ENCODE peak calls at places on chromosomes 2 and 18, in nine cellular contexts. C, T, H, V, Q, M, S, J and B are unnamed samples.

GRCh38 chr2:48852938-48853337 is 97.4 kb upstream of the LHCGR start:
- DNase-seq in C (no peak), T (no peak), Q (peak), H (no peak), V (no peak), J (no peak), M (no peak), S (no peak), B (no peak)

GRCh38 chr2:12063210-12063609 is 316.8 kb downstream of the LPIN1 start:
- DNase-seq in T (no peak), V (no peak), H (no peak), Q (no peak), C (no peak), M (no peak), J (no peak), S (no peak), B (no peak)

GRCh38 chr18:26458526-26459232 is 89.7 kb downstream of the KCTD1 start:
- DNase-seq in C (peak), Q (peak), M (no peak), T (peak), S (no peak), J (no peak), H (no peak), V (peak), B (no peak)

GRCh38 chr2:182521453-182522427 is 94.9 kb upstream of the PDE1A start:
- DNase-seq in C (no peak), V (no peak), M (no peak), J (no peak), T (no peak), S (no peak), Q (no peak), H (no peak), B (no peak)

GRCh38 chr2:188399159-188399558 is 107.5 kb downstream of the GULP1 start:
- DNase-seq in M (no peak), Q (no peak), T (peak), J (no peak), S (no peak), V (no peak), C (peak), H (no peak), B (no peak)

GRCh38 chr2:76120176-76120575 is 409.5 kb upstream of the GCFC2 start:
- DNase-seq in Q (no peak), C (no peak), J (no peak), T (no peak), V (no peak), S (no peak), H (no peak), M (no peak), B (no peak)

GRCh38 chr2:39407516-39408296 is 29.4 kb downstream of the MAP4K3 start:
- DNase-seq in H (no peak), T (no peak), V (no peak), Q (no peak), C (no peak), J (no peak), M (no peak), S (no peak), B (no peak)

GRCh38 chr2:98959759-98960507 is 23.9 kb upstream of the CRACDL start:
- DNase-seq in T (no peak), S (no peak), M (no peak), H (no peak), C (no peak), J (peak), Q (no peak), V (no peak), B (no peak)

GRCh38 chr2:129087133-129087813 is 768.6 kb upstream of the HS6ST1 start:
- DNase-seq in T (no peak), M (no peak), V (no peak), C (peak), Q (no peak), S (no peak), J (no peak), H (no peak), B (no peak)

GRCh38 chr2:121184248-121184862 is 100.6 kb downstream of the TFCP2L1 start:
- DNase-seq in Q (no peak), J (no peak), S (peak), H (no peak), M (no peak), T (no peak), C (no peak), V (no peak), B (no peak)

GRCh38 chr2:42953216-42953615 is 160.8 kb upstream of the HAAO start:
- DNase-seq in T (no peak), S (no peak), Q (no peak), H (no peak), V (no peak), M (no peak), J (peak), C (no peak), B (no peak)

GRCh38 chr2:88845772-88846661 is 154.5 kb downstream of the RPIA start:
- DNase-seq in S (no peak), V (no peak), Q (no peak), J (no peak), C (no peak), T (no peak), M (no peak), H (no peak), B (no peak)

GRCh38 chr2:238893349-238894000 is 45.6 kb downstream of the TWIST2 start:
- DNase-seq in J (no peak), M (no peak), S (no peak), C (no peak), T (no peak), Q (no peak), V (no peak), H (no peak), B (no peak)

GRCh38 chr2:199977984-199978415 is 22.6 kb downstream of the MAIP1 start:
- DNase-seq in H (no peak), S (no peak), M (no peak), J (no peak), Q (peak), V (no peak), C (no peak), T (peak), B (no peak)

GRCh38 chr2:100140582-100140981 is 1.8 kb downstream of the AFF3 start:
- DNase-seq in T (no peak), H (no peak), M (no peak), V (no peak), C (no peak), Q (no peak), S (no peak), J (no peak), B (no peak)

GRCh38 chr2:129849559-129850160 is 129.8 kb upstream of the RAB6C start:
- DNase-seq in H (peak), V (no peak), M (no peak), S (peak), C (peak), J (peak), T (peak), Q (peak), B (no peak)

GRCh38 chr18:60978338-60978737 is 354.9 kb upstream of the CDH20 start:
- DNase-seq in S (no peak), V (no peak), H (peak), J (no peak), Q (peak), T (no peak), C (peak), M (no peak), B (no peak)

GRCh38 chr2:101087638-101088037 is 63.5 kb downstream of the TBC1D8 start:
- DNase-seq in V (no peak), M (no peak), T (no peak), H (no peak), Q (no peak), C (peak), S (no peak), J (no peak), B (no peak)

GRCh38 chr2:41884718-41885117 is 163.1 kb upstream of the PKDCC start:
- DNase-seq in M (no peak), C (no peak), J (no peak), Q (no peak), V (no peak), S (no peak), T (no peak), H (no peak), B (no peak)